ENCODE peak calls at places on chromosomes 13 and 19, in six cellular contexts. One of them, this sample, is unnamed.

GRCh38 chr13:51923983-51924539 is 62.3 kb downstream of the CCDC70 start:
- DNase-seq in ovary: no peak
- DNase-seq in IMR-90: no peak
- DNase-seq in uterus: no peak
- DNase-seq in adrenal gland: no peak
- DNase-seq in body of pancreas: no peak
- DNase-seq in this sample: no peak

GRCh38 chr13:45179428-45179827 is 21.4 kb downstream of the KCTD4 start:
- DNase-seq in ovary: no peak
- DNase-seq in IMR-90: peak
- DNase-seq in uterus: no peak
- DNase-seq in adrenal gland: no peak
- DNase-seq in body of pancreas: no peak
- DNase-seq in this sample: no peak

GRCh38 chr13:74090397-74090796 is 43.8 kb downstream of the KLF12 start:
- DNase-seq in ovary: no peak
- DNase-seq in IMR-90: peak
- DNase-seq in uterus: no peak
- DNase-seq in adrenal gland: no peak
- DNase-seq in body of pancreas: no peak
- DNase-seq in this sample: no peak

GRCh38 chr13:42361701-42362100 is 89.7 kb downstream of the AKAP11 start:
- DNase-seq in ovary: no peak
- DNase-seq in IMR-90: no peak
- DNase-seq in uterus: no peak
- DNase-seq in adrenal gland: no peak
- DNase-seq in body of pancreas: no peak
- DNase-seq in this sample: no peak

GRCh38 chr19:55638864-55639359 is 1.9 kb upstream of the ZNF580 start:
- DNase-seq in ovary: no peak
- DNase-seq in IMR-90: peak
- DNase-seq in uterus: no peak
- DNase-seq in adrenal gland: no peak
- DNase-seq in body of pancreas: no peak
- DNase-seq in this sample: no peak

GRCh38 chr13:97308735-97309429 is 86.7 kb downstream of the MBNL2 start:
- DNase-seq in ovary: no peak
- DNase-seq in IMR-90: peak
- DNase-seq in uterus: no peak
- DNase-seq in adrenal gland: no peak
- DNase-seq in body of pancreas: no peak
- DNase-seq in this sample: no peak

GRCh38 chr13:39273953-39274352 is 235.7 kb downstream of the NHLRC3 start:
- DNase-seq in ovary: peak
- DNase-seq in IMR-90: no peak
- DNase-seq in uterus: no peak
- DNase-seq in adrenal gland: no peak
- DNase-seq in body of pancreas: peak
- DNase-seq in this sample: peak

GRCh38 chr19:55248704-55249103 is 10.1 kb downstream of the PPP6R1 start:
- DNase-seq in ovary: no peak
- DNase-seq in IMR-90: no peak
- DNase-seq in uterus: no peak
- DNase-seq in adrenal gland: no peak
- DNase-seq in body of pancreas: no peak
- DNase-seq in this sample: no peak

GRCh38 chr13:19845758-19846157 is 17.7 kb downstream of the ZMYM5 start:
- DNase-seq in ovary: peak
- DNase-seq in IMR-90: peak
- DNase-seq in uterus: peak
- DNase-seq in adrenal gland: peak
- DNase-seq in body of pancreas: no peak
- DNase-seq in this sample: no peak

GRCh38 chr19:5621945-5622464 is 571 bp downstream of the SAFB2 start:
- DNase-seq in ovary: peak
- DNase-seq in IMR-90: no peak
- DNase-seq in uterus: peak
- DNase-seq in adrenal gland: peak
- DNase-seq in body of pancreas: peak
- DNase-seq in this sample: peak

GRCh38 chr13:47798906-47799305 is 202.2 kb downstream of the SUCLA2 start:
- DNase-seq in ovary: no peak
- DNase-seq in IMR-90: peak
- DNase-seq in uterus: no peak
- DNase-seq in adrenal gland: no peak
- DNase-seq in body of pancreas: no peak
- DNase-seq in this sample: no peak
- TF ChIP-seq CTCF in ovary: no peak
- TF ChIP-seq CTCF in IMR-90: peak
- TF ChIP-seq CTCF in uterus: no peak
- TF ChIP-seq CTCF in adrenal gland: no peak
- TF ChIP-seq CTCF in body of pancreas: no peak
- TF ChIP-seq CTCF in this sample: no peak

DNA sequence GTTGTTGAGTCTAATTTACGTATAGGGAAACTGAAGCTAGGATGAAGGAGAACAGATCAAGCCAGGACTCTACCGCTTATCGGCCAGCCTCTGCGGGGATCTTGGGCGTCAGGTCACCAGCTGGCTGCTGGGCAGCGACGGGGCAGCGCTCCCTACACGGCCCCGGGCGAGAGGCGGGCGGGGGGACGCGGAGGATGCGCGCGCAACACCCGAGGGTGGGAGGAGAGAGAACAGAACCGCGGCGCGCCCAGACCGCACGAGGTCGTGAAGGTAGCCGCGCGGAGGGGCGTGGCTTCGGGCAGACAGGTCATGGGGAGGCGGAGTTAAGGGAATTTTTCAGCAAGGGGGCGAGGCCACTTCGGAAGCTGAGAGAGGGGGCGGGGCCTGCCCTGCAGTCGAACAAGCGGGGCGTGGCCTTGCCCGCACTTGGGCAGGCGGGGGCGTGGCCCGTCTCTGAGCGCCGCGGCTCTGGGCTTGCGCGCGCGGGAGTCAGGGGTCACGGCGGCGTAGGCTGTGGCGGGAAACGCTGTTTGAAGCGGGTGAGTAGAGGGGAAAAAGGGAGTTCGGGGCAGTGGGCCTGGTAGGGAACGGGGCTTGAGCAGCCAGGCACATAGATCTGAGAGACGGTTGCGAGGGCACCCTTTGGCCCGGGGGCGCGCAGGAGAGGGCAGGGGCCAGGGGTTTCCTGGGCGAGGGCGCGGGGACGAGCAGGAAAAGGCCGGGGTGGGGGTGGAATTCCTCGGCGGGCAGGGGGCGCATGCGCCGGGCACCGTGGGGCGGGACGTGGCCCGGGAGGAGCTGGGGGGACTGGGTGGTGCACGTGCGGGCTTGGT is at the start of gene POLD1:
- DNase-seq in ovary: peak
- DNase-seq in IMR-90: peak
- DNase-seq in uterus: peak
- DNase-seq in adrenal gland: peak
- DNase-seq in body of pancreas: peak
- DNase-seq in this sample: peak
- TF ChIP-seq POLR2A in ovary: peak
- TF ChIP-seq POLR2A in IMR-90: peak
- TF ChIP-seq POLR2A in uterus: no peak
- TF ChIP-seq POLR2A in adrenal gland: no peak
- TF ChIP-seq POLR2A in body of pancreas: peak
- TF ChIP-seq POLR2A in this sample: peak

GRCh38 chr13:30529085-30529815 is 63.5 kb upstream of the HMGB1 start:
- DNase-seq in ovary: no peak
- DNase-seq in IMR-90: peak
- DNase-seq in uterus: no peak
- DNase-seq in adrenal gland: no peak
- DNase-seq in body of pancreas: no peak
- DNase-seq in this sample: no peak

DNA sequence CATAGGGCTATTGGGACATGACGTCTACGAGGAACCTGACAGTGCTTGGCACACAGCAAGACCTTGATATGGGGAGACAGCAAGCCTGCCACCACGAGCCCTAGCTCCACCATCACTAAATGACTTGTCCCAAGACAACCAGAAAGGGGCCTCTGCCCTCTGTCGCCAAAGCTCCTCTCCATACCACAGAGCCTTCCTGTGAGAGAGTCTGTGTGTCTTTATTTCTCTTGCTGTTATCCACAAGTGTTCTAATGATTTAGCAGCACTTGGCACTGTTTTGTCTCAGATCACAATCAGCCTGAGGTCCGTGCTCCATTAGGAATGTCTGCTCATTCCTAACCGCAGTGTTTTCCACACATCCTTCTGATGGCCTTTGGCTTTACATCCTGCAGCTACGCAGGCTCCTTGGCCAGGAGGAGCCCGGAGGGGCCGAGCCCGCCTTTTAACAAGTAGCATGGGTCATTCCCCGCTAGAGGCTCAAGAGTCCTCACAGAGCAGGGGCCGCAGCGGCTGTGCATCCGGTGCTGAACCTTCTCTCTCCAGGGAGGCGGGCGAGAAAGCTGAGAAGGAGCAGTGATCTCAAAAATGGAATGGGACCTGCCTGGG is 61.0 kb upstream of the HMGB1 start:
- DNase-seq in ovary: no peak
- DNase-seq in IMR-90: peak
- DNase-seq in uterus: peak
- DNase-seq in adrenal gland: peak
- DNase-seq in body of pancreas: no peak
- DNase-seq in this sample: peak
- TF ChIP-seq CTCF in ovary: no peak
- TF ChIP-seq CTCF in IMR-90: no peak
- TF ChIP-seq CTCF in uterus: no peak
- TF ChIP-seq CTCF in adrenal gland: no peak
- TF ChIP-seq CTCF in body of pancreas: no peak
- TF ChIP-seq CTCF in this sample: no peak

DNA sequence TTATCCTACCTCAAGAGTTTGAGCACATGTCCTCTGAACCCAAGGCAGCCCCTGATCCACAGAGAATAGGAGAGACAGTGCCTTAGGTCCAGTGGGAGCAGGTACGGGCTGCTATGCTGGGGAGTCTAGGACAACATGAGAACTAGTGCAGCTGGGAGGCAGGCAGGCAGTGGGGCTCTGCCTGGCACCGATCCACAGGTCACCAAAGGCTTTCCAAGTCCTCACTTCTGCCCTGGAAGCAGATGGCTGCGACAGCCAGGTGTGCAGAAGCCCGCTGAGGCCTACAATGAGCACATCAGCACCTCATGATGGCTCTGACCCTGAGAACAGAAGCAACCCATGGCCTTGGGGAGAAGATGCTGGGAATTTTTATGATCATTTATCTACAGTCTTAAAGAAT is 29.8 kb upstream of the EPHX3 start:
- DNase-seq in ovary: no peak
- DNase-seq in IMR-90: no peak
- DNase-seq in uterus: no peak
- DNase-seq in adrenal gland: no peak
- DNase-seq in body of pancreas: peak
- DNase-seq in this sample: no peak
- TF ChIP-seq POLR2A in ovary: no peak
- TF ChIP-seq POLR2A in IMR-90: no peak
- TF ChIP-seq POLR2A in uterus: no peak
- TF ChIP-seq POLR2A in adrenal gland: no peak
- TF ChIP-seq POLR2A in body of pancreas: peak
- TF ChIP-seq POLR2A in this sample: no peak

GRCh38 chr19:44809856-44810554 is 1.1 kb downstream of the BCAM start:
- DNase-seq in ovary: no peak
- DNase-seq in IMR-90: no peak
- DNase-seq in uterus: no peak
- DNase-seq in adrenal gland: no peak
- DNase-seq in body of pancreas: no peak
- DNase-seq in this sample: peak

GRCh38 chr19:44807162-44807561 is 1.7 kb upstream of the BCAM start:
- DNase-seq in ovary: no peak
- DNase-seq in IMR-90: no peak
- DNase-seq in uterus: no peak
- DNase-seq in adrenal gland: peak
- DNase-seq in body of pancreas: no peak
- DNase-seq in this sample: peak

GRCh38 chr19:44806271-44806670 is 2.6 kb upstream of the BCAM start:
- DNase-seq in ovary: no peak
- DNase-seq in IMR-90: no peak
- DNase-seq in uterus: no peak
- DNase-seq in adrenal gland: no peak
- DNase-seq in body of pancreas: no peak
- DNase-seq in this sample: no peak

GRCh38 chr19:44808463-44809371 is at the start of gene BCAM:
- DNase-seq in ovary: peak
- DNase-seq in IMR-90: peak
- DNase-seq in uterus: peak
- DNase-seq in adrenal gland: peak
- DNase-seq in body of pancreas: peak
- DNase-seq in this sample: peak

DNA sequence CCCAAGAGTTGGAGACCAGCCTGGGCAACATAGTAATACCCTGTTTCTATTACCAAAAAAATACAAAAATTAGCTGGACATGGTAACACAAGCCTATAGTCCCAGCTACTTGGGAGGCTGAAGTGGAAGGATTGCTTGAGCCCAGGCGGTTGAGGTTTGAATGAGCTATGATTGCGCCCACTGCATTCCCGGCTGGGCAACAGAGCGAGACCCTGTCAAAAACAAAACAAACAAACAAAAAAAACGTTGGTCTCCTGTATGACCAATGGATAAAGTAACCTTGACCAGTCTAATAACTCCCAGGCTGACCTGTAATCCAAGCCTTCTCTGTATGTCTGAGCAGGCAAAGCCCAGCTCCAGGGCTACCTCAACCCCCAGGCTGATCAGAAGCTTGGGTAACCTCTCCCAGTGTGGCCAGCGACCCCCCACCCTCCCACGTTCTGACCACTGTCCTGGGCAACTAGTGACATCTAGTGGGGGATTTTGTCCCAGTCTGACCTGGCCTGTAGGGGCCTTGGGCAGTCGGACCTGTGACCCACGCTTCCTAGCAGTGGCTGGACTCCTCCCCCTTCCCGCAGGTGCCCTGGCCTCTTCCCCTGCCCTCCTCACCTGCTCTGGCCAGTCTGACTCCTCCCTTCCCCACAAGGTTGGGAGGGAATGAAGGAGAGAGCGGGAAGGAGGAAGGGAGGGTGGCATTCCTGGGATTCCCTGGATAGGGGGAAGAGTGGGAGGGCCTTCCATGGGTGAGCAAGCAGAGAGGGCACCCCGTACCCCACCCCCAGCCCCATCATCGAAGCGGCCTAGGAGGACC is 1.0 kb upstream of the BCAM start:
- DNase-seq in ovary: peak
- DNase-seq in IMR-90: peak
- DNase-seq in uterus: peak
- DNase-seq in adrenal gland: peak
- DNase-seq in body of pancreas: peak
- DNase-seq in this sample: peak
- TF ChIP-seq CTCF in ovary: peak
- TF ChIP-seq CTCF in IMR-90: peak
- TF ChIP-seq CTCF in uterus: peak
- TF ChIP-seq CTCF in adrenal gland: peak
- TF ChIP-seq CTCF in body of pancreas: peak
- TF ChIP-seq CTCF in this sample: peak